ENCODE peak calls at places on chromosomes 3 and 15, in five cellular contexts. D is Peyer's patch, N is adrenal gland, H is K562, F is thyroid gland. P is an unnamed sample.

GRCh38 chr15:76038512-76038911 is 21.3 kb upstream of the TMEM266 start:
- DNase-seq in D (no peak), N (no peak), H (no peak), F (no peak), P (no peak)

GRCh38 chr3:54965746-54966145 is 37.9 kb upstream of the LRTM1 start:
- DNase-seq in D (no peak), N (peak; percentile 23), H (no peak), F (no peak), P (no peak)

GRCh38 chr3:13019243-13019701 is 54.0 kb downstream of the IQSEC1 start:
- DNase-seq in D (no peak), N (peak; percentile 91), H (peak; percentile 66), F (peak; percentile 82), P (no peak)

GRCh38 chr15:66912001-66912400 is 153.4 kb upstream of the SMAD3 start:
- DNase-seq in D (no peak), N (no peak), H (no peak), F (no peak), P (no peak)

GRCh38 chr15:36024066-36024465 is 478.1 kb upstream of the DPH6 start:
- DNase-seq in D (no peak), N (peak; percentile 1), H (no peak), F (no peak), P (no peak)

GRCh38 chr3:33128706-33129105 is 14.9 kb downstream of the CRTAP start:
- DNase-seq in D (no peak), N (no peak), H (no peak), F (no peak), P (no peak)

GRCh38 chr3:137972401-137972800 is 37.6 kb upstream of the CLDN18 start:
- DNase-seq in D (no peak), N (no peak), H (no peak), F (no peak), P (no peak)

GRCh38 chr3:98657429-98657828 is 64.0 kb upstream of the CPOX start:
- DNase-seq in D (no peak), N (no peak), H (peak; percentile 13), F (peak; percentile 56), P (peak; percentile 8)

GRCh38 chr3:9349321-9350117 is 13.3 kb upstream of the THUMPD3 start:
- DNase-seq in D (no peak), N (peak; percentile 37), H (peak; percentile 23), F (peak; percentile 83), P (no peak)

GRCh38 chr3:45529697-45530096 is 64.9 kb upstream of the LIMD1 start:
- DNase-seq in D (no peak), N (no peak), H (no peak), F (no peak), P (no peak)

GRCh38 chr3:45527727-45528126 is 66.8 kb upstream of the LIMD1 start:
- DNase-seq in D (no peak), N (no peak), H (no peak), F (no peak), P (no peak)

GRCh38 chr3:45524605-45525004 is 69.9 kb upstream of the LIMD1 start:
- DNase-seq in D (no peak), N (no peak), H (no peak), F (no peak), P (no peak)

GRCh38 chr3:45528429-45528828 is 66.1 kb upstream of the LIMD1 start:
- DNase-seq in D (no peak), N (no peak), H (no peak), F (no peak), P (no peak)
- TF ChIP-seq POLR2A in D (no peak), N (no peak), H (no peak), F (no peak), P (no peak)

GRCh38 chr15:22979069-22979698 is 984 bp downstream of the CYFIP1 start:
- DNase-seq in D (peak; percentile 49), N (peak; percentile 71), H (peak; percentile 69), F (peak; percentile 67), P (peak; percentile 56)

GRCh38 chr15:22981336-22981840 is 1.2 kb upstream of the CYFIP1 start:
- DNase-seq in D (no peak), N (no peak), H (no peak), F (no peak), P (no peak)

GRCh38 chr15:22979699-22980188 is 424 bp downstream of the CYFIP1 start:
- DNase-seq in D (no peak), N (peak; percentile 21), H (peak; percentile 31), F (peak; percentile 17), P (no peak)

GRCh38 chr15:22978691-22979068 is 1.5 kb downstream of the CYFIP1 start:
- DNase-seq in D (no peak), N (no peak), H (no peak), F (no peak), P (no peak)

DNA sequence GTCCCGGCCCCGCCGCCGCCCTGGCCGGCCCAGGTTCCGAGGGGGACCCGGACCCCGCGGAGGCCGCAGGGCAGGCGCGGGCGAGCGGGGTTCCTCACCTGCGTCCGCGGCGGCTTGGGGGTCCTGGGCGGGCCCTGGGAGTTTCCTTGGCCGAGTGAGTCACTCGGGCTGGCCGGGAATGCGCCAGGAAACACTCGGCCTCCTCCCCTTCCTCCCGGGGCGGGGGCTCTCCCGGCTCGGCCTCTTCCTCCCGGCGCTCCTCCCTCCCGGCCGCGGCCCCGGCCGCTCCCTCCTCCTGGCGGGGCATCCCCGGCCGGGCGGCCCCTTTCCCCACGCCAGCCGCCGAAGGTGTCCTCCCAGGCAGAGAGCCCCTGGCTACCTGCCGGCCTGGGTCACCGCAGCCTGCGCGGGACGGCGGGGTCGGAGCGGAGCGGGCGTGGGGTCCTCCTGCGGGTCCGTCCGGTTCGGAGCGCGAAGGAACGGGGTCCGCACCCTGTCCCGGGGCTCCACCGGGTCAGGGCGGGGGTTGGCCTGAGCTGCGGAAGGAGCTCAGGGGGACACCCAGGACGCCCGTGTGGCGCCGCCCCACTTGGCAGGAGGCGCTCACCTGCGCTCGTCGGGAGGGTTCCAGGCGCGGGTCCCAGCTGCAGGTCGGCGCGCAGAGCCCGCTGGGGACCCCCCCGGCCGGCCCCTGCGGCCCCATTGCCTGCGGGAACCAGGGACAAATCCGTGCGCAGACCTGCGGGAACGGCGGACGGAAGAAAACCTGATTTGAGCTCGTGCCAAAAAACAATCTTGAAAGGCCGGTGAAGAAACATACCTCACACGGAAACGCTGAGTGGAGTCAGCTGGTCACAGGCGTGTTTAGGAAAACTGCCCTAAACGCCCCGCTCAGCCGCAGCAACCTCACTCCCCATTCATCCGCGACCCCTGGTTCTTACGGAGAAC is at the start of gene CYFIP1:
- DNase-seq in D (peak; percentile 31), N (peak; percentile 86), H (peak; percentile 78), F (peak; percentile 89), P (no peak)
- TF ChIP-seq POLR2A in D (peak; percentile 52), N (peak; percentile 51), H (no peak), F (no peak), P (no peak)

GRCh38 chr3:28348637-28349396 is at the start of the genes AZI2 and ZCWPW2:
- DNase-seq in D (peak; percentile 90), N (peak; percentile 98), H (peak; percentile 99), F (peak; percentile 97), P (peak; percentile 97)

GRCh38 chr3:28345690-28346089 is 2.8 kb upstream of the ZCWPW2 start:
- DNase-seq in D (no peak), N (no peak), H (no peak), F (no peak), P (no peak)

GRCh38 chr3:28348286-28348636 is 260 bp upstream of the ZCWPW2 start:
- DNase-seq in D (no peak), N (peak; percentile 97), H (no peak), F (no peak), P (peak; percentile 91)

GRCh38 chr3:28349397-28350000 is 875 bp upstream of the AZI2 start:
- DNase-seq in D (no peak), N (no peak), H (no peak), F (no peak), P (no peak)

DNA sequence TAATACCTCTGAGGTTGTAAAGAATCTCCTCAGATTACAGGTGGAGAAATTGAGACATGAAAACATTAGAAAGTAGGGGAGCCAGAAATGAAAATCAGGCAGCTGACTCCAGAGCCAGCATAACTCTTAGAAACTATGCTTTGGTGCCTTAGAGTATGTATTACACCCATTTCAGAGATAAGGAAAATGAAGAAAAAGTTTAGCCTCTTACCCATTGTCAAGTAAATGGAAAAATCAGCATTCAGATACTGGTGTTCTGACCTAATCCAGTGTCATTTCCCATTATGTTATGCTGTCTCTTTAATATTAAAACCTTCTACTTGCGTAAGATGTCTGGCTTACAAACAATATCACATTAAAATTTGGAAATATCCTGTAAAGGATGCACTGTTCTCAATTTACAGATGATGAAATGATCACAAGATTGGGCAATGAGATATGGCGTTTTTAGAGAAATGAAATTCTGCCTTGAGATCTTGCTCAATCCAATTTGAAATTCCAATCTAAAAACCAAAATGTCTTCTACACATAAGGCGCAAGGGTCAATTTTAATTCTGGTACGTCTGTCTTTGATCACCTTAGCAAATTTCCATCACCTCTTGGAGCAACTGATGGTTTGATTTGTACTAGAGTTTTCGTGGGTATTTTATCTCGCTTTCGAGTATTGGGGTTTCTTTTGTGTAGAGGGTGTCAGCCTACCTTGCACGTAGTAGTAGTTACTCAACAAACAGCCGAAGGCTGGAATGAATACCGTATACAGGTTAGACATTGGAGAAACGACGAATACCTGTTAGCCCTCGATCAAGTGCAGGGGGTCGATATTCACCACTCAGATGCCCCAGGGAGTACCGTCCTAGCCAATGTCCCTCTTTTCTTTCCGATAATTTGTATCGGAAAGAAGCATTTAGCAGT is 891 bp upstream of the ZCWPW2 start:
- DNase-seq in D (no peak), N (peak; percentile 2), H (peak; percentile 20), F (no peak), P (peak; percentile 52)
- TF ChIP-seq POLR2A in D (no peak), N (no peak), H (no peak), F (no peak), P (no peak)

DNA sequence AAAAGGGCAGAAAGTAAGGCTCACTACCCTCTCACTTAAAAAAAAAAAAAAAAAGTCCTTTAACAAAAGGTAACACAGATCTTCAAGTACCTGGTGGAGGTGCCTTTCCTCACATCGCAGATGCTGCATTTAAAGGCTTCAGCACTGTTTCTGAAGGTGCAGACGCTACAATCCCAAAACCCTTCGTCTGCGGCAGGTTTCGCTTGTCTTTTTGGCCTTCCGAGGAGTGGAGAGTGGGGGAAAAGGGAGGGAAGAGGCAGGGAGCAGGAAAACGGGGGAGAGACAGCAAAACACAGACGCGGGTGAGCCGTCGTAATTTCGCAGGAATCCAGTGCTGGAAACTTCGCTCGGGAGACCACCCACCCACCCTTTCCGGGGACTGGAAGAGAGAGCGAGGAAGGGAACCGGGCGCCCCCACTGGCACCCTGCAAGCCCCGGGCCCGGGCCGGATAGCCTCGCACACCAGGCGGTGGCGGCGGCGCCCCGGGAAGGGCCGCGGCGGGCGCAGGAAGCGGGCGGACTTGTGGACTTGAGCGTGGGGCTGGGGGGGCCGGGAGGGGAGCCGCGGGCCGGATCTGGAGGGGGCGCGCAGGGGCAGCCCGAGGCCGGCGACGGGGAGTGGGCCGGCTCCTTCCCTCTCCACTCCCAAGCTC is 401.7 kb downstream of the SHQ1 start:
- DNase-seq in D (peak; percentile 20), N (no peak), H (no peak), F (peak; percentile 31), P (peak; percentile 77)
- TF ChIP-seq POLR2A in D (peak; percentile 13), N (peak; percentile 40), H (peak; percentile 17), F (no peak), P (no peak)

GRCh38 chr15:65067645-65068416 is at the start of gene RASL12:
- DNase-seq in D (no peak), N (no peak), H (no peak), F (no peak), P (no peak)
- TF ChIP-seq POLR2A in D (no peak), N (no peak), H (no peak), F (no peak), P (no peak)